ENCODE peak calls at places on chromosomes 16 and 17, in four cellular contexts. W, T, Y and S are unnamed samples. For H3K4me1, the result is how much of the 10 kb centered on the place peaks cover.

GRCh38 chr16:49708491-49708890 is 147.4 kb downstream of the ZNF423 start:
- DNase-seq in W (no peak), T (no peak), Y (no peak), S (no peak)

GRCh38 chr17:64334851-64335250 is 55.8 kb downstream of the PECAM1 start:
- DNase-seq in W (no peak), T (no peak), Y (no peak), S (no peak)

GRCh38 chr16:4081035-4081434 is 35.2 kb downstream of the ADCY9 start:
- DNase-seq in W (no peak), T (no peak), Y (no peak), S (no peak)

GRCh38 chr16:1152651-1153259 is at the start of gene CACNA1H:
- DNase-seq in W (no peak), T (no peak), Y (no peak), S (no peak)

GRCh38 chr17:2705263-2705662 is 6.3 kb downstream of the CLUH start:
- DNase-seq in W (no peak), T (no peak), Y (peak), S (no peak)

GRCh38 chr17:48445248-48445620 is 15.2 kb upstream of the SKAP1 start:
- DNase-seq in W (no peak), T (no peak), Y (no peak), S (no peak)

GRCh38 chr16:49489686-49490320 is 116.2 kb downstream of the C16orf78 start:
- DNase-seq in W (no peak), T (no peak), Y (no peak), S (no peak)

GRCh38 chr16:3819741-3820724 is 60.5 kb downstream of the CREBBP start:
- DNase-seq in W (no peak), T (no peak), Y (no peak), S (no peak)

GRCh38 chr17:31488982-31489294 is 97.5 kb downstream of the RAB11FIP4 start:
- DNase-seq in W (no peak), T (no peak), Y (no peak), S (no peak)

GRCh38 chr17:601462-602303 is 113.0 kb downstream of the VPS53 start:
- DNase-seq in W (no peak), T (no peak), Y (no peak), S (no peak)

GRCh38 chr17:55295411-55296170 is 30.8 kb downstream of the HLF start:
- DNase-seq in W (no peak), T (peak), Y (peak), S (peak)

GRCh38 chr16:26795184-26795583 is 271.5 kb upstream of the C16orf82 start:
- DNase-seq in W (no peak), T (peak), Y (no peak), S (peak)

GRCh38 chr17:79721993-79722671 is 8.6 kb upstream of the ENPP7 start:
- DNase-seq in W (no peak), T (no peak), Y (peak), S (no peak)

GRCh38 chr17:43018932-43019331 is 3.3 kb downstream of the VAT1 start:
- DNase-seq in W (no peak), T (no peak), Y (no peak), S (no peak)

GRCh38 chr16:57999366-57999970 is 1.0 kb downstream of the ZNF319 start:
- DNase-seq in W (no peak), T (no peak), Y (peak), S (no peak)

GRCh38 chr16:66188786-66189725 is 177.4 kb upstream of the CDH5 start:
- DNase-seq in W (no peak), T (no peak), Y (no peak), S (no peak)

GRCh38 chr17:47423406-47424295 is 99.9 kb downstream of the EFCAB13 start:
- DNase-seq in W (no peak), T (peak), Y (no peak), S (peak)

GRCh38 chr17:15291674-15292361 is 26.7 kb upstream of the PMP22 start:
- DNase-seq in W (no peak), T (no peak), Y (no peak), S (no peak)

GRCh38 chr16:324451-325334 is 27.8 kb downstream of the AXIN1 start:
- DNase-seq in W (no peak), T (no peak), Y (no peak), S (no peak)

GRCh38 chr17:71109697-71110096 is 940.4 kb downstream of the KCNJ2 start:
- DNase-seq in W (no peak), T (no peak), Y (no peak), S (no peak)

GRCh38 chr17:27499451-27500265 is 43.4 kb downstream of the KSR1 start:
- DNase-seq in W (no peak), T (no peak), Y (no peak), S (no peak)

GRCh38 chr17:81676906-81677305 is 6.7 kb downstream of the ARL16 start:
- DNase-seq in W (no peak), T (no peak), Y (no peak), S (no peak)

GRCh38 chr16:57941016-57941656 is 29.8 kb downstream of the CNGB1 start:
- DNase-seq in W (no peak), T (no peak), Y (no peak), S (no peak)

GRCh38 chr16:11329080-11329491 is 16.2 kb upstream of the RMI2 start:
- DNase-seq in W (peak), T (no peak), Y (no peak), S (no peak)

GRCh38 chr17:71432378-71433315 is 688.2 kb upstream of the SOX9 start:
- DNase-seq in W (no peak), T (no peak), Y (no peak), S (no peak)

GRCh38 chr17:11245792-11246191 is 4.8 kb downstream of the SHISA6 start:
- DNase-seq in W (no peak), T (no peak), Y (no peak), S (no peak)

GRCh38 chr17:9670596-9670995 is 25.3 kb downstream of the USP43 start:
- DNase-seq in W (no peak), T (no peak), Y (no peak), S (no peak)

GRCh38 chr16:69057400-69058378 is 47.8 kb upstream of the HAS3 start:
- DNase-seq in W (peak), T (no peak), Y (no peak), S (no peak)

GRCh38 chr16:77359065-77359502 is 75.8 kb downstream of the ADAMTS18 start:
- DNase-seq in W (no peak), T (no peak), Y (peak), S (peak)

GRCh38 chr17:82917656-82918345 is 78.0 kb upstream of the ZNF750 start:
- DNase-seq in W (no peak), T (no peak), Y (peak), S (no peak)

GRCh38 chr17:83151442-83152220 is 72.2 kb downstream of the METRNL start:
- DNase-seq in W (no peak), T (no peak), Y (peak), S (peak)

GRCh38 chr16:66266436-66267286 is 99.8 kb upstream of the CDH5 start:
- DNase-seq in W (no peak), T (no peak), Y (no peak), S (no peak)

GRCh38 chr16:2791174-2791573 is 3.8 kb upstream of the PRSS33 start:
- DNase-seq in W (no peak), T (no peak), Y (no peak), S (no peak)

GRCh38 chr17:76868669-76869208 is 535 bp downstream of the MGAT5B start:
- DNase-seq in W (no peak), T (no peak), Y (no peak), S (no peak)

DNA sequence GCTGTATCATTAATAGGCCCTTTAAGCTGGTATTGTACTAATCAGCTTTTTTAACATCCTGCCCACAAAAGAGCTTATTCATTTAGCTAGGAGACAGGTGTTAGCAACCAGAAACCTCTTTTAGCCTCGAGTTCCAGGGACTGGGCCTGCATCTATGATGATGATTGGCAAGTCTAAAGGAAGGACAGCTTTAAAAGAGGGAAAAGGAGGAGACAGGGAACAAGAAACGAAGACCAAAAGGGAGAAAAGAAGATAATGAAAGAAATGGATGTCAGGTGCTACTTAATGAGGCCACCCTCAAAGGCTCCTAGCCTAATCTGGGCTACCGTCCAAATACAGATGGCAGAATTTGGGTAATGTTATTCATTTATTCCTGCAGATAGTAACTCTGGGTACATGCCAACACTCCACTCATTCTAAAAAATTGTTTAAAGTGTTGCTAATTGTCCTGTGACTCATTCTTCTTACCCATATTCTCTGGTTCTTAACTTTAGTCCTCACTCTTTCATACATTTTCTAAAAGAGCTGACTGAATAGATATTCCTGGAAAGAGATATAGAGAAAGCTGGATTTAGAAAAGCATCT is 18.7 kb upstream of the RFFL start:
- DNase-seq in W (no peak), T (no peak), Y (peak), S (no peak)
- TF ChIP-seq ZNF274 in W (no peak), T (no peak), Y (no peak), S (no peak)

DNA sequence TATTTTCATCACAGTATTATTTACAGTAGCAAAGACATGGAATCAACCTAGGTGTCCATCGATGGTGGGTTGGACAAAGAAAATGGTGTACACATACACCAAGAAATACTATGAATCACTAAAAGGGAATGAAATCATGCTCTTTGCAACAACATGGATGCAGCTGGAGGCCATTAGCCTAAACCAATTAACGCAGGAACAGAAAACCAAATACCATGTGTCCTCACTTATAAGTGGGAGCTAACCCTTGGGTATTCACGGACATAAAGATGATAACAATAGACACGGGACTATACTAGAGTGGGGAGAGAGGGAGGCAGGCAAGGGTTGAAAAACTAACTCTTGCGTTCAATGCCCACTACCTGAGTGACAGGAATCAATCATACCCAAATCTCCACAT is 41.0 kb downstream of the MRPS23 start:
- DNase-seq in W (no peak), T (no peak), Y (no peak), S (no peak)
- TF ChIP-seq SUZ12 in W (no peak), T (no peak), Y (no peak), S (no peak)

DNA sequence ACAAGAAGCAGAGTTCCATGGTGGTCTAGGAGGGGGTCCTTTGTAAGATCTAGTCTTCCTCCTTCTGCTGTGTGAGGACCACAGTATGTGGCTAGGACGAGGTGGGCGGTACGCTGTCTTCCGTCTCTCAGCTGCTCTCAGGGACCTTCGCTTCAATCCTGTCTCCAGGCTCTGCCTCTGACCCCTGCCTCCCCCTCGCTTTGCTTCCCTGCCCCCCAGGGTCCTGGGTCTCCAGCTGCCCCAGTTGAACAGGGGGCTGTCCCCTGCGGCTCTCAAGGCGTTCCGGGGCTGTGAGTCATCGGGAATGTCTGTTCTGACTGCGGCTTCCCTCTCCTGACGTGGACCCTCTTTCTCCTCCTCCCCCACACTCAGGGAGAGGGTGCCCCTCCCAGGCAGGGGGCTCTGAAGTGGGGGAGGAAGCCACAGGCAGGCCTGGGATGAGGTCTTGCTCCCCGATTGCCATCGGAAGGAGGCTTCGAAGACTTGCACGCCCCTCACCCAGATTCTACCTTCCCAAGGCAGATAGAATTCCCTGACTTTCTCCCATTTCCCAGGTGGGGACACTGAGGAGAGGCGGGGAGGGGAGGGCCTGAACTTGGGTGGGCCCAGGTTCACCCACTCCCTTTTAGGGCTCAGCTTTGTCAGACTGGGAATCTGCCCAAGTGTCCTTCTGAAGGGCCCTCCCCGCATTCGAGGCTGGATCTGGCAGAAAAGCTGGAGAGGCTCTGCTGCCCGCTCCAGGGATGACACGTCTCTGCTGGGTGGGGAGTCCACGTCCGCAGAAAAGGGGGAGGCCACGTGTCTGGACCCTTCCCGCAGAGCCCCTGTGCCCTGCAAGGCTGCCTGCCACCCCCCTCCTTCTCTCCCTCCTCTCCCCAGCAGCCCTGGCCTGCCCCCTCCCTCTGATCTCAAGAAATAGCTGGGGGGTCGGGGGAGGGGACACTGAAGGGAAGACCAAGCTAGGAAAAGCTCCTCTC is 9.1 kb upstream of the COL1A1 start:
- DNase-seq in W (no peak), T (peak), Y (peak), S (peak)
- H3K4me1 ChIP-seq in W (under half), T (under half), Y (half or more), S (under half)

GRCh38 chr17:40909351-40909750 is 24.3 kb upstream of the KRT20 start:
- DNase-seq in W (no peak), T (peak), Y (peak), S (peak)
- TF ChIP-seq ZNF274 in W (no peak), T (no peak), Y (no peak), S (no peak)

DNA sequence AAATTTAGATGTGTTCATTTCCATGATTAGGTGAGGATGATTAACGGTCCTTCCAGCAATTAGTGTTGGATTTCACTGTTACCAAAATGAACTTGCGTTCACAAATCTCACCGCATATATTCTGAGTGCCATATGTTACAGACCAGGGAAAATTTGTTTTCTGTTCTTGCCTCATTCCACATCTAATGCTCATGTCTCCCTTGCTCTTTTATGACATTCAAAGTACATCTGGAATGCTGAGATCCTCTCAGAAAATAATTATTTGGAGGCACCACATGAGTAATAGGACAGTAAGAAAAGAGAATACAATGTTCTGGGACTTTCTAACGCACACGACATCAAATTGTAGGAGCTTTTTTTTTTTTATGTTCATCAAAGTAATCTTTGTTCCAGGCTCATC is 406.5 kb downstream of the SHISA9 start:
- DNase-seq in W (no peak), T (no peak), Y (no peak), S (no peak)
- TF ChIP-seq SUZ12 in W (no peak), T (no peak), Y (no peak), S (no peak)

GRCh38 chr16:23712976-23713375 is at the start of gene ERN2:
- DNase-seq in W (no peak), T (no peak), Y (no peak), S (no peak)
- H3K4me1 ChIP-seq in W (under half), T (under half), Y (under half), S (under half)

DNA sequence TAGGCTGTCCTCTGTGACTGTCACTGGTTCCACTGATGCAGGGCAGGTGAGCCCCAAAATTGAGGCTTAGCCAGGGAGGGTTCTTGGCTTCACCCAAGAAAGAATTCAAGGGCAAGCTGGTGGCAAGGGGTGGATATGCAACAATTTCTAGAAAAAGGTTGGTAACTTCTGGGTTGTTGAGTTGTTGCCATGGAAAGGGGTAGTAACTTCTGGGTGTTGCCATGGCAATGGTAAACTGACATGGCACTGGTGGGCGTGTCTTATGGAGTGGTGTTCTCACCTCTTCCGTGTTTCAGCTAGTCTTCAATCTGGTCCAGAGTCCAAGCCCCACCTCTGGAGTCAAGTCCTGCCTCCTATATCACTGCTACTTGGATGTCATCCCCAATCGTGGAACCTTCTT is 9.5 kb upstream of the GUCY2D start:
- DNase-seq in W (no peak), T (no peak), Y (no peak), S (no peak)
- TF ChIP-seq ZNF274 in W (no peak), T (no peak), Y (no peak), S (no peak)